ENCODE peak calls at places on chromosomes 5 and 9, in eight cellular contexts. L is PC-3, I is neural progenitor cell, K is GM23338, T is MM.1S, D is GM23248, O is HCT116, X is OCI-LY7. Z is an unnamed sample.

GRCh38 chr9:70228098-70228497 is 30.7 kb upstream of the SMC5 start:
- DNase-seq in O (no peak), L (no peak), T (no peak), D (no peak), K (no peak), X (no peak), I (no peak), Z (no peak)

GRCh38 chr5:2455878-2456277 is 295.6 kb downstream of the IRX2 start:
- DNase-seq in X (no peak), T (no peak), K (no peak), I (no peak), O (no peak), D (no peak), L (no peak), Z (no peak)

GRCh38 chr9:107691649-107692048 is 202.1 kb upstream of the KLF4 start:
- DNase-seq in D (no peak), O (no peak), T (no peak), I (no peak), L (no peak), K (no peak), X (no peak), Z (no peak)

GRCh38 chr9:28179893-28180292 is 606.6 kb upstream of the C9orf72 start:
- DNase-seq in X (no peak), I (no peak), D (no peak), O (no peak), K (no peak), L (no peak), T (no peak), Z (no peak)

GRCh38 chr5:130605200-130605599 is 559.9 kb downstream of the HINT1 start:
- DNase-seq in X (no peak), T (no peak), O (peak; percentile 4), L (peak; percentile 57), D (no peak), K (no peak), I (peak; percentile 71), Z (no peak)

GRCh38 chr5:91170266-91170665 is 212.9 kb downstream of the ARRDC3 start:
- DNase-seq in X (no peak), T (no peak), O (no peak), I (no peak), K (no peak), D (peak; percentile 87), L (peak; percentile 45), Z (no peak)

GRCh38 chr9:88781500-88782391 is 209.5 kb upstream of the S1PR3 start:
- DNase-seq in L (no peak), T (no peak), O (no peak), K (peak; percentile 32), I (peak; percentile 67), D (peak; percentile 37), X (no peak), Z (peak; percentile 56)

GRCh38 chr9:100600511-100601079 is 22.7 kb downstream of the CAVIN4 start:
- DNase-seq in K (no peak), I (peak; percentile 35), D (no peak), X (no peak), L (no peak), T (no peak), O (no peak), Z (no peak)

GRCh38 chr9:123081824-123082223 is 48.4 kb downstream of the GPR21 start:
- DNase-seq in X (peak; percentile 65), D (peak; percentile 63), L (peak; percentile 42), T (peak; percentile 66), K (peak; percentile 84), O (peak; percentile 22), I (peak; percentile 54), Z (no peak)

GRCh38 chr9:84701801-84702200 is 32.3 kb downstream of the NTRK2 start:
- DNase-seq in L (no peak), O (no peak), D (no peak), I (no peak), K (no peak), X (no peak), T (peak; percentile 37), Z (no peak)

GRCh38 chr5:136703706-136704105 is 338.4 kb upstream of the TRPC7 start:
- DNase-seq in I (no peak), T (no peak), O (no peak), L (peak; percentile 38), K (no peak), X (no peak), D (no peak), Z (no peak)

GRCh38 chr5:141529873-141530272 is 41.0 kb downstream of the PCDHGC5 start:
- DNase-seq in I (no peak), O (no peak), K (no peak), T (no peak), X (peak; percentile 86), D (no peak), L (no peak), Z (no peak)

GRCh38 chr5:169190860-169191259 is 110.1 kb downstream of the SLIT3 start:
- DNase-seq in I (no peak), L (no peak), D (peak; percentile 69), O (no peak), T (no peak), X (no peak), K (no peak), Z (no peak)

GRCh38 chr5:33679791-33680190 is 212.0 kb downstream of the ADAMTS12 start:
- DNase-seq in L (no peak), I (no peak), T (no peak), D (peak; percentile 74), O (no peak), X (no peak), K (no peak), Z (no peak)

GRCh38 chr9:109273869-109274268 is 47.0 kb downstream of the EPB41L4B start:
- DNase-seq in D (no peak), X (no peak), T (no peak), K (no peak), L (no peak), O (no peak), I (no peak), Z (no peak)

GRCh38 chr5:115460476-115460875 is 84.1 kb downstream of the FEM1C start:
- DNase-seq in O (peak; percentile 87), L (peak; percentile 95), D (peak; percentile 91), X (no peak), K (no peak), I (no peak), T (no peak), Z (peak; percentile 41)

GRCh38 chr9:117365438-117365837 is 49.4 kb downstream of the ASTN2 start:
- DNase-seq in I (no peak), O (no peak), D (no peak), T (no peak), K (no peak), L (no peak), X (no peak), Z (no peak)
- TF ChIP-seq EZH2phosphoT487 in I (no peak), O (no peak), D (no peak), T (no peak), K (no peak), L (no peak), X (no peak), Z (no peak)

GRCh38 chr5:36438765-36439501 is 137.2 kb upstream of the RANBP3L start:
- DNase-seq in L (no peak), D (no peak), I (no peak), T (no peak), X (no peak), O (no peak), K (no peak), Z (no peak)
- TF ChIP-seq EZH2phosphoT487 in L (no peak), D (no peak), I (no peak), T (no peak), X (no peak), O (no peak), K (no peak), Z (no peak)

GRCh38 chr5:174734571-174735497 is 10.5 kb downstream of the MSX2 start:
- DNase-seq in D (no peak), T (no peak), K (peak; percentile 48), O (no peak), L (no peak), I (peak; percentile 42), X (no peak), Z (no peak)

GRCh38 chr5:174735498-174736350 is 11.3 kb downstream of the MSX2 start:
- DNase-seq in L (peak; percentile 62), I (peak; percentile 88), D (peak; percentile 57), X (no peak), K (peak; percentile 76), O (peak; percentile 45), T (peak; percentile 28), Z (peak; percentile 78)

GRCh38 chr5:174732040-174733020 is 7.9 kb downstream of the MSX2 start:
- DNase-seq in L (no peak), I (peak; percentile 66), X (no peak), D (no peak), K (peak; percentile 63), T (no peak), O (no peak), Z (no peak)

GRCh38 chr5:174733091-174733690 is 8.8 kb downstream of the MSX2 start:
- DNase-seq in L (no peak), K (peak; percentile 68), D (no peak), T (no peak), X (no peak), O (no peak), I (peak; percentile 52), Z (no peak)

DNA sequence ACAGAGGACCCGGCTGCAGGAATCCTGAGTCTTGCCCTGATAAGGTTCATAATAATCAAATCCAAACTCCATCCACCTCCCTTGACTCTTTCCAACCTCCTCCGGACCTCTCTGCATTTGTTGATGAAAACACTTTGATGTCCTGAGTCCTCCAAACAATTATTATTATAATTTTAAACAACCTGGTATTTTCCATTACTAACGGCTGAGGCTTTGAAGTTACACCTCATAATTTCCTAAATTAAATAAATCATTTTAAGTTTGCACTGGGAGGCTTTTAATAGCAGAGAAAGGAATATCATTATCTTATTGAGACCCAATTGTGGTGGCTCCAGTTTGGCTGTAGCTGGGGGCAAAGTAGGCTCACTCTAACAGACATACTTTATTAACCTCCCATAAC is 9.5 kb downstream of the MSX2 start:
- DNase-seq in D (no peak), X (no peak), O (no peak), L (no peak), T (no peak), K (no peak), I (no peak), Z (no peak)
- TF ChIP-seq EZH2phosphoT487 in D (no peak), X (no peak), O (no peak), L (no peak), T (no peak), K (no peak), I (no peak), Z (no peak)

GRCh38 chr9:33354651-33355211 is 47.6 kb downstream of the AQP7 start:
- DNase-seq in L (peak; percentile 27), O (no peak), I (no peak), X (no peak), D (peak; percentile 29), T (no peak), K (no peak), Z (no peak)

GRCh38 chr9:33350310-33350709 is 52.1 kb downstream of the AQP7 start:
- DNase-seq in D (peak; percentile 92), L (peak; percentile 87), I (no peak), X (no peak), T (no peak), O (no peak), K (no peak), Z (peak; percentile 28)

GRCh38 chr9:33351547-33351946 is 50.8 kb downstream of the AQP7 start:
- DNase-seq in T (no peak), O (no peak), K (no peak), L (peak; percentile 21), I (no peak), X (no peak), D (no peak), Z (no peak)

DNA sequence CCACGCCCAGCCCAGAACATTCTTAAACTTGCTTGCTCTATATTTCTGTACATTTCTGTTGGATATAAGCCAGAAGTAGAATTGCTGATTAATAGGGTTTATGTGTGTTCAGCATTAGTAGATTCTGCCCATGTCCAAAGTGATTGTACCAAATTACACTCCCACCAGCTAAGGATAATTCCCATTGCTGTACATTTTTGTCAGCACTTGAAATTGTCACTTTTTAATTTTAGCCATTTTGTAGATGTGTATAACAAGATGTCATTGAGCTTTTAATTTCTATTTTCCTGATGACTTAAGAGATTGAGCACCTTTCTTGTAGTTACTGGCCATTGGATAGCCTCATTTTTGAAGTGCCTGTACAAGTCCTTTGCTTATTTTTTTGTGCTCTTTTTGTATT is 46.4 kb downstream of the AQP7 start:
- DNase-seq in D (no peak), T (no peak), O (no peak), X (no peak), L (no peak), K (no peak), I (no peak), Z (no peak)
- TF ChIP-seq EZH2phosphoT487 in D (no peak), T (no peak), O (no peak), X (no peak), L (no peak), K (no peak), I (no peak), Z (no peak)

Z was measured in hepatocyte.